ENCODE peak calls at places on chromosome 19, in ten cellular contexts. G, M, C, U, Z, Q, X, K, F and L are unnamed samples.

GRCh38 chr19:7194566-7194965 is 99.6 kb downstream of the INSR start:
- DNase-seq in C (no peak), U (no peak), Q (no peak), K (no peak), G (no peak), F (no peak), Z (no peak), X (no peak), M (no peak), L (no peak)

GRCh38 chr19:38455031-38455430 is 21.5 kb downstream of the RYR1 start:
- DNase-seq in G (peak), X (no peak), U (peak), Z (peak), C (no peak), Q (no peak), M (peak), K (no peak), F (no peak), L (peak)

GRCh38 chr19:48543121-48543710 is 8.8 kb upstream of the SULT2B1 start:
- DNase-seq in Q (no peak), X (no peak), F (peak), K (no peak), Z (peak), G (peak), U (peak), C (peak), M (peak), L (no peak)

GRCh38 chr19:24086974-24087595 is at the start of gene ZNF254:
- DNase-seq in U (peak), X (peak), C (peak), K (peak), Z (peak), Q (peak), F (peak), M (peak), G (peak), L (peak)

GRCh38 chr19:34269968-34270621 is 15.7 kb downstream of the GARRE1 start:
- DNase-seq in G (peak), Q (no peak), F (no peak), K (no peak), U (peak), Z (peak), C (peak), M (peak), X (no peak), L (peak)

GRCh38 chr19:41431426-41432386 is 4.5 kb upstream of the B3GNT8 start:
- DNase-seq in Q (no peak), F (no peak), X (no peak), M (peak), G (peak), C (no peak), U (peak), Z (peak), K (no peak), L (no peak)

GRCh38 chr19:51023946-51024345 is 2.5 kb downstream of the KLK11 start:
- DNase-seq in Q (no peak), G (no peak), Z (no peak), C (no peak), U (no peak), F (no peak), X (no peak), M (no peak), K (no peak), L (no peak)

GRCh38 chr19:10279737-10280442 is 6.9 kb upstream of the ICAM4 start:
- DNase-seq in X (no peak), C (no peak), Q (no peak), U (no peak), F (no peak), K (no peak), M (no peak), Z (no peak), G (no peak), L (no peak)

GRCh38 chr19:11880598-11880997 is 7.0 kb upstream of the ZNF69 start:
- DNase-seq in U (no peak), X (no peak), M (no peak), G (no peak), Q (no peak), K (no peak), F (no peak), Z (no peak), C (no peak), L (no peak)

GRCh38 chr19:16628984-16629691 is 1.1 kb upstream of the MED26 start:
- DNase-seq in U (peak), C (peak), Z (peak), F (no peak), Q (no peak), K (no peak), G (peak), M (no peak), X (no peak), L (peak)

GRCh38 chr19:12400618-12401502 is at the start of gene ZNF799:
- DNase-seq in Z (peak), U (peak), G (peak), M (peak), F (peak), Q (peak), C (peak), K (peak), X (peak), L (peak)

GRCh38 chr19:14078406-14078805 is 5.8 kb downstream of the MISP3 start:
- DNase-seq in F (peak), U (peak), Z (no peak), M (no peak), G (peak), K (no peak), Q (no peak), C (no peak), X (no peak), L (no peak)

GRCh38 chr19:45097776-45098520 is 5.0 kb downstream of the PPP1R37 start:
- DNase-seq in C (peak), F (peak), Q (peak), U (peak), Z (peak), K (no peak), G (peak), X (peak), M (peak), L (peak)

GRCh38 chr19:49570138-49570856 is 10.1 kb downstream of the NOSIP start:
- DNase-seq in C (peak), X (no peak), G (peak), M (peak), K (no peak), Z (peak), Q (no peak), U (peak), F (peak), L (no peak)

GRCh38 chr19:17448190-17448967 is at the start of gene TMEM221:
- DNase-seq in Q (no peak), G (peak), U (no peak), K (peak), F (no peak), M (peak), X (no peak), Z (peak), C (peak), L (no peak)